ENCODE peak calls at places on chromosome 22, in eight cellular contexts. One of them, this sample, is unnamed.

GRCh38 chr22:49547751-49548239 is 279.9 kb downstream of the BRD1 start:
- DNase-seq in tibial nerve: no peak
- DNase-seq in lung: no peak
- DNase-seq in AG04449: no peak
- DNase-seq in foreskin keratinocyte: no peak
- DNase-seq in lower leg skin: no peak
- DNase-seq in PC-3: no peak
- DNase-seq in GM13977: no peak
- DNase-seq in this sample: no peak

GRCh38 chr22:43473441-43473840 is 61.6 kb downstream of the MPPED1 start:
- DNase-seq in lower leg skin: no peak
- DNase-seq in foreskin keratinocyte: no peak
- DNase-seq in AG04449: no peak
- DNase-seq in GM13977: no peak
- DNase-seq in PC-3: no peak
- DNase-seq in tibial nerve: no peak
- DNase-seq in lung: no peak
- DNase-seq in this sample: no peak

GRCh38 chr22:38087855-38088254 is 3.9 kb upstream of the SLC16A8 start:
- DNase-seq in lung: no peak
- DNase-seq in AG04449: no peak
- DNase-seq in tibial nerve: no peak
- DNase-seq in GM13977: no peak
- DNase-seq in PC-3: no peak
- DNase-seq in foreskin keratinocyte: no peak
- DNase-seq in lower leg skin: no peak
- DNase-seq in this sample: no peak

GRCh38 chr22:50326225-50326958 is 420 bp downstream of the DENND6B start:
- DNase-seq in AG04449: no peak
- DNase-seq in PC-3: no peak
- DNase-seq in tibial nerve: no peak
- DNase-seq in GM13977: no peak
- DNase-seq in foreskin keratinocyte: no peak
- DNase-seq in lower leg skin: no peak
- DNase-seq in lung: no peak
- DNase-seq in this sample: no peak

GRCh38 chr22:43901976-43902643 is 10.3 kb upstream of the PNPLA5 start:
- DNase-seq in AG04449: peak
- DNase-seq in tibial nerve: no peak
- DNase-seq in GM13977: no peak
- DNase-seq in PC-3: no peak
- DNase-seq in lung: no peak
- DNase-seq in lower leg skin: no peak
- DNase-seq in foreskin keratinocyte: peak
- DNase-seq in this sample: no peak

GRCh38 chr22:49568751-49569285 is 258.9 kb downstream of the BRD1 start:
- DNase-seq in tibial nerve: peak
- DNase-seq in AG04449: no peak
- DNase-seq in lung: no peak
- DNase-seq in PC-3: no peak
- DNase-seq in GM13977: no peak
- DNase-seq in foreskin keratinocyte: no peak
- DNase-seq in lower leg skin: no peak
- DNase-seq in this sample: no peak

GRCh38 chr22:47356433-47357011 is 594.1 kb downstream of the TBC1D22A start:
- DNase-seq in AG04449: no peak
- DNase-seq in tibial nerve: no peak
- DNase-seq in foreskin keratinocyte: no peak
- DNase-seq in GM13977: no peak
- DNase-seq in PC-3: no peak
- DNase-seq in lower leg skin: peak
- DNase-seq in lung: no peak
- DNase-seq in this sample: no peak

GRCh38 chr22:42613869-42614268 is 814 bp downstream of the POLDIP3 start:
- DNase-seq in AG04449: no peak
- DNase-seq in lower leg skin: no peak
- DNase-seq in lung: no peak
- DNase-seq in PC-3: peak
- DNase-seq in tibial nerve: no peak
- DNase-seq in foreskin keratinocyte: no peak
- DNase-seq in GM13977: no peak
- DNase-seq in this sample: no peak

GRCh38 chr22:22940961-22941605 is 53.5 kb downstream of the IGLL5 start:
- DNase-seq in lower leg skin: no peak
- DNase-seq in PC-3: no peak
- DNase-seq in GM13977: no peak
- DNase-seq in AG04449: no peak
- DNase-seq in foreskin keratinocyte: no peak
- DNase-seq in lung: no peak
- DNase-seq in tibial nerve: peak
- DNase-seq in this sample: no peak

GRCh38 chr22:45207981-45208664 is 32.6 kb downstream of the KIAA0930 start:
- DNase-seq in lung: no peak
- DNase-seq in lower leg skin: no peak
- DNase-seq in GM13977: no peak
- DNase-seq in foreskin keratinocyte: peak
- DNase-seq in PC-3: peak
- DNase-seq in tibial nerve: no peak
- DNase-seq in AG04449: peak
- DNase-seq in this sample: no peak

GRCh38 chr22:45207533-45207932 is 33.2 kb downstream of the KIAA0930 start:
- DNase-seq in PC-3: no peak
- DNase-seq in foreskin keratinocyte: no peak
- DNase-seq in lower leg skin: no peak
- DNase-seq in AG04449: no peak
- DNase-seq in lung: no peak
- DNase-seq in GM13977: no peak
- DNase-seq in tibial nerve: no peak
- DNase-seq in this sample: no peak

GRCh38 chr22:45205624-45205925 is 35.1 kb downstream of the KIAA0930 start:
- DNase-seq in AG04449: no peak
- DNase-seq in tibial nerve: no peak
- DNase-seq in GM13977: no peak
- DNase-seq in lung: no peak
- DNase-seq in PC-3: no peak
- DNase-seq in foreskin keratinocyte: no peak
- DNase-seq in lower leg skin: no peak
- DNase-seq in this sample: no peak

GRCh38 chr22:45204751-45205623 is 35.7 kb downstream of the KIAA0930 start:
- DNase-seq in PC-3: no peak
- DNase-seq in AG04449: no peak
- DNase-seq in lung: no peak
- DNase-seq in foreskin keratinocyte: no peak
- DNase-seq in tibial nerve: no peak
- DNase-seq in lower leg skin: no peak
- DNase-seq in GM13977: no peak
- DNase-seq in this sample: no peak

DNA sequence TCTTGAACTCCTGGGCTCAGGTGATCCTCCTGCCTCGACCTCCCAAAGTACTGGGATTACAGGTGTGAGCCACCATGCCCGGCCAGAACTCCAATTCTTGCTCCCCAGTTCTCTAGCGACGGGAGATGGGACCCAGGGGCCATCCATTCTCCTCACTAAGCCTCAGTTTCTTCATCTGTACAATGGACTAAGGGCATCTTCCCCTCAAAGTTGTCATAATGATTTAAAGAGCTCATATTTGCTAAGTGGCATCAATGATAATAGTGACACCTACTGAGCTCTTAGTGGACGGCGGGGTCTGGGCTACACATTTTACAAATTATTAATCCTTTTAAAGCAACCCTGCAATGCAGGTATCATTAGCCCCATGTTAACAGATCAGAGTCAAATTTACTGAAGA is 34.5 kb downstream of the KIAA0930 start:
- DNase-seq in AG04449: no peak
- DNase-seq in PC-3: no peak
- DNase-seq in foreskin keratinocyte: no peak
- DNase-seq in lung: no peak
- DNase-seq in lower leg skin: no peak
- DNase-seq in tibial nerve: no peak
- DNase-seq in GM13977: no peak
- DNase-seq in this sample: no peak
- TF ChIP-seq CTCF in AG04449: no peak
- TF ChIP-seq CTCF in PC-3: peak
- TF ChIP-seq CTCF in foreskin keratinocyte: no peak
- TF ChIP-seq CTCF in lung: no peak
- TF ChIP-seq CTCF in lower leg skin: no peak
- TF ChIP-seq CTCF in tibial nerve: no peak
- TF ChIP-seq CTCF in GM13977: no peak
- TF ChIP-seq CTCF in this sample: no peak

GRCh38 chr22:25076281-25076680 is 123.4 kb upstream of the CRYBB3 start:
- DNase-seq in tibial nerve: no peak
- DNase-seq in lower leg skin: no peak
- DNase-seq in lung: no peak
- DNase-seq in GM13977: no peak
- DNase-seq in PC-3: no peak
- DNase-seq in AG04449: no peak
- DNase-seq in foreskin keratinocyte: no peak
- DNase-seq in this sample: no peak
- TF ChIP-seq CTCF in tibial nerve: no peak
- TF ChIP-seq CTCF in lower leg skin: no peak
- TF ChIP-seq CTCF in lung: no peak
- TF ChIP-seq CTCF in GM13977: no peak
- TF ChIP-seq CTCF in PC-3: no peak
- TF ChIP-seq CTCF in AG04449: no peak
- TF ChIP-seq CTCF in foreskin keratinocyte: no peak
- TF ChIP-seq CTCF in this sample: no peak

GRCh38 chr22:25626146-25626992 is 61.9 kb downstream of the GRK3 start:
- DNase-seq in tibial nerve: no peak
- DNase-seq in lung: no peak
- DNase-seq in AG04449: no peak
- DNase-seq in lower leg skin: no peak
- DNase-seq in PC-3: no peak
- DNase-seq in foreskin keratinocyte: no peak
- DNase-seq in GM13977: no peak
- DNase-seq in this sample: no peak
- TF ChIP-seq CTCF in tibial nerve: no peak
- TF ChIP-seq CTCF in lung: no peak
- TF ChIP-seq CTCF in AG04449: no peak
- TF ChIP-seq CTCF in lower leg skin: no peak
- TF ChIP-seq CTCF in PC-3: no peak
- TF ChIP-seq CTCF in foreskin keratinocyte: no peak
- TF ChIP-seq CTCF in GM13977: no peak
- TF ChIP-seq CTCF in this sample: no peak

DNA sequence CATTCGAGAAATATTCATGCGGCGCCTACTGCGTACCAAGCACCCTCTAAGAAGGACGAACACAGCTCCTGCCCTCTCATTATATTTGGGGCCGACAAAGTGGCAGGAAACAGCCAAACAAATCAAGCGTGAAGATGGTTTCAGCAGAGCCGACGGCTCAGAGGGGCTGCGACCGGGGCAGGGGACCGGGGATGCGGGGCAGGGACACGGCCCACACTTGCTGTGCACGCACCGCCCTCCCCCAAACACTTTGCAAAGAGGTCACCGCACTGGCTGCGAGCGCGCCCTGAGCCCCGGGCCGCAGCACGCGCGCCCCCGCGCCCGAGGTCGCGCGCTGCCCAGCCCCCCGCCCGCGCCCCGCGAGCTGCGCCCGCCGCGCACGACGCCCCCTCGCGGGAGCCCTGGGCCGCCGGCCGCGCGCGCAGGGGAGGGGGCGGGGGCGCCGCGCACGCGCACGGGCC is 255 bp upstream of the SYNGR1 start:
- DNase-seq in PC-3: peak
- DNase-seq in AG04449: no peak
- DNase-seq in GM13977: peak
- DNase-seq in foreskin keratinocyte: no peak
- DNase-seq in lower leg skin: no peak
- DNase-seq in lung: no peak
- DNase-seq in tibial nerve: no peak
- DNase-seq in this sample: no peak
- TF ChIP-seq CTCF in PC-3: no peak
- TF ChIP-seq CTCF in AG04449: no peak
- TF ChIP-seq CTCF in GM13977: peak
- TF ChIP-seq CTCF in foreskin keratinocyte: no peak
- TF ChIP-seq CTCF in lower leg skin: no peak
- TF ChIP-seq CTCF in lung: no peak
- TF ChIP-seq CTCF in tibial nerve: no peak
- TF ChIP-seq CTCF in this sample: no peak

GRCh38 chr22:35837328-35837727 is 119.7 kb downstream of the APOL5 start:
- DNase-seq in tibial nerve: no peak
- DNase-seq in PC-3: no peak
- DNase-seq in AG04449: no peak
- DNase-seq in foreskin keratinocyte: no peak
- DNase-seq in lung: no peak
- DNase-seq in GM13977: no peak
- DNase-seq in lower leg skin: no peak
- DNase-seq in this sample: no peak

GRCh38 chr22:35842519-35842913 is 124.8 kb downstream of the APOL5 start:
- DNase-seq in PC-3: no peak
- DNase-seq in foreskin keratinocyte: no peak
- DNase-seq in AG04449: no peak
- DNase-seq in GM13977: no peak
- DNase-seq in tibial nerve: no peak
- DNase-seq in lower leg skin: no peak
- DNase-seq in lung: no peak
- DNase-seq in this sample: no peak

GRCh38 chr22:35838849-35839646 is 121.4 kb downstream of the APOL5 start:
- DNase-seq in tibial nerve: peak
- DNase-seq in lung: no peak
- DNase-seq in lower leg skin: no peak
- DNase-seq in GM13977: no peak
- DNase-seq in AG04449: peak
- DNase-seq in foreskin keratinocyte: no peak
- DNase-seq in PC-3: peak
- DNase-seq in this sample: peak

GRCh38 chr22:35841907-35842518 is 124.3 kb downstream of the APOL5 start:
- DNase-seq in foreskin keratinocyte: no peak
- DNase-seq in GM13977: no peak
- DNase-seq in AG04449: no peak
- DNase-seq in PC-3: no peak
- DNase-seq in tibial nerve: no peak
- DNase-seq in lower leg skin: no peak
- DNase-seq in lung: no peak
- DNase-seq in this sample: no peak

GRCh38 chr22:35839811-35840739 is 122.4 kb downstream of the APOL5 start:
- DNase-seq in foreskin keratinocyte: peak
- DNase-seq in tibial nerve: peak
- DNase-seq in PC-3: peak
- DNase-seq in GM13977: no peak
- DNase-seq in lower leg skin: peak
- DNase-seq in AG04449: peak
- DNase-seq in lung: peak
- DNase-seq in this sample: peak
- TF ChIP-seq CTCF in foreskin keratinocyte: peak
- TF ChIP-seq CTCF in tibial nerve: peak
- TF ChIP-seq CTCF in PC-3: no peak
- TF ChIP-seq CTCF in GM13977: no peak
- TF ChIP-seq CTCF in lower leg skin: no peak
- TF ChIP-seq CTCF in AG04449: no peak
- TF ChIP-seq CTCF in lung: no peak
- TF ChIP-seq CTCF in this sample: no peak

DNA sequence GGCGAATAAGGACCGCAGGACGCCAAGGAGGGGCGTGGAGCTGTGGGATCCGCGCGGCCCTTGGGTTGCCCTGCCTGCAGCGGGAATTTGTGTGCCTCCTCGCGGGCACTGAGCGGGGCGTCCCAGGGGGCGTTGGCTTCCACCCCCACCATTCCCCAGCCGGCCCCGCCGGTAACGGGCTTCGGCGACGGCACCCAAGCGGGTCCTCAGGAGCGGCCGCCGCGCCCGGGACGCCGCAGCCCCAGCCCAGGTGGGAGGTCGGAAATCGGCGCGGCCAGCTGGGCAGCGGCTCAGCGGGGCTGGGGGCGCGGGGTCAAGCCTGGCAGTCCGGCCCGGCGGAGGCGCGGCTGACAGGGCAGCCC is 320 bp downstream of the CLTCL1 start:
- DNase-seq in lower leg skin: peak
- DNase-seq in foreskin keratinocyte: no peak
- DNase-seq in GM13977: peak
- DNase-seq in tibial nerve: no peak
- DNase-seq in lung: no peak
- DNase-seq in PC-3: no peak
- DNase-seq in AG04449: no peak
- DNase-seq in this sample: no peak
- TF ChIP-seq CTCF in lower leg skin: no peak
- TF ChIP-seq CTCF in foreskin keratinocyte: no peak
- TF ChIP-seq CTCF in GM13977: no peak
- TF ChIP-seq CTCF in tibial nerve: no peak
- TF ChIP-seq CTCF in lung: no peak
- TF ChIP-seq CTCF in PC-3: no peak
- TF ChIP-seq CTCF in AG04449: no peak
- TF ChIP-seq CTCF in this sample: no peak